ENCODE peak calls at places on chromosome 2, in ten cellular contexts. One of them, this sample, is unnamed.

GRCh38 chr2:8146329-8147048 is 535.4 kb upstream of the ID2 start:
- DNase-seq in IMR-90: no peak
- DNase-seq in activated T-helper 9 cell treated with anti-CD3 and anti-CD28 coated beads, Interleukin-2, amount 50 U/mL, for 16 hours: no peak
- DNase-seq in stimulated activated CD4-positive, alpha-beta T cell treated with anti-CD3 and anti-CD28 coated beads, TNF-alpha, amount 100 ng/mL, for 48 hours: no peak
- DNase-seq in T-helper 9 cell: no peak
- DNase-seq in fibroblast of the conjunctiva: no peak
- DNase-seq in retina: no peak
- DNase-seq in NCI-H2081: peak
- DNase-seq in HL-60: no peak
- DNase-seq in heart right ventricle: no peak
- DNase-seq in this sample: no peak

GRCh38 chr2:5020451-5020850 is 671.7 kb upstream of the SOX11 start:
- DNase-seq in activated T-helper 9 cell treated with anti-CD3 and anti-CD28 coated beads, Interleukin-2, amount 50 U/mL, for 16 hours: no peak
- DNase-seq in HL-60: no peak
- DNase-seq in IMR-90: no peak
- DNase-seq in stimulated activated CD4-positive, alpha-beta T cell treated with anti-CD3 and anti-CD28 coated beads, TNF-alpha, amount 100 ng/mL, for 48 hours: no peak
- DNase-seq in fibroblast of the conjunctiva: no peak
- DNase-seq in heart right ventricle: no peak
- DNase-seq in retina: peak
- DNase-seq in T-helper 9 cell: no peak
- DNase-seq in NCI-H2081: no peak
- DNase-seq in this sample: no peak

GRCh38 chr2:30421551-30422436 is 25.3 kb upstream of the LCLAT1 start:
- DNase-seq in IMR-90: peak
- DNase-seq in fibroblast of the conjunctiva: peak
- DNase-seq in retina: peak
- DNase-seq in stimulated activated CD4-positive, alpha-beta T cell treated with anti-CD3 and anti-CD28 coated beads, TNF-alpha, amount 100 ng/mL, for 48 hours: peak
- DNase-seq in HL-60: no peak
- DNase-seq in heart right ventricle: no peak
- DNase-seq in activated T-helper 9 cell treated with anti-CD3 and anti-CD28 coated beads, Interleukin-2, amount 50 U/mL, for 16 hours: no peak
- DNase-seq in T-helper 9 cell: no peak
- DNase-seq in NCI-H2081: peak
- DNase-seq in this sample: peak

GRCh38 chr2:108324531-108325256 is 36.0 kb downstream of the SULT1C2 start:
- DNase-seq in activated T-helper 9 cell treated with anti-CD3 and anti-CD28 coated beads, Interleukin-2, amount 50 U/mL, for 16 hours: no peak
- DNase-seq in fibroblast of the conjunctiva: no peak
- DNase-seq in IMR-90: peak
- DNase-seq in HL-60: no peak
- DNase-seq in NCI-H2081: no peak
- DNase-seq in retina: no peak
- DNase-seq in heart right ventricle: no peak
- DNase-seq in stimulated activated CD4-positive, alpha-beta T cell treated with anti-CD3 and anti-CD28 coated beads, TNF-alpha, amount 100 ng/mL, for 48 hours: no peak
- DNase-seq in T-helper 9 cell: no peak
- DNase-seq in this sample: peak

GRCh38 chr2:67135201-67135600 is 261.9 kb upstream of the ETAA1 start:
- DNase-seq in T-helper 9 cell: no peak
- DNase-seq in IMR-90: no peak
- DNase-seq in HL-60: no peak
- DNase-seq in fibroblast of the conjunctiva: no peak
- DNase-seq in NCI-H2081: peak
- DNase-seq in stimulated activated CD4-positive, alpha-beta T cell treated with anti-CD3 and anti-CD28 coated beads, TNF-alpha, amount 100 ng/mL, for 48 hours: no peak
- DNase-seq in activated T-helper 9 cell treated with anti-CD3 and anti-CD28 coated beads, Interleukin-2, amount 50 U/mL, for 16 hours: no peak
- DNase-seq in retina: no peak
- DNase-seq in heart right ventricle: no peak
- DNase-seq in this sample: no peak

GRCh38 chr2:98828793-98829371 is 98.0 kb upstream of the MGAT4A start:
- DNase-seq in NCI-H2081: no peak
- DNase-seq in fibroblast of the conjunctiva: no peak
- DNase-seq in stimulated activated CD4-positive, alpha-beta T cell treated with anti-CD3 and anti-CD28 coated beads, TNF-alpha, amount 100 ng/mL, for 48 hours: no peak
- DNase-seq in heart right ventricle: no peak
- DNase-seq in IMR-90: no peak
- DNase-seq in retina: no peak
- DNase-seq in activated T-helper 9 cell treated with anti-CD3 and anti-CD28 coated beads, Interleukin-2, amount 50 U/mL, for 16 hours: no peak
- DNase-seq in HL-60: peak
- DNase-seq in T-helper 9 cell: no peak
- DNase-seq in this sample: no peak

GRCh38 chr2:173959358-173959884 is 5.8 kb downstream of the SP3 start:
- DNase-seq in fibroblast of the conjunctiva: no peak
- DNase-seq in stimulated activated CD4-positive, alpha-beta T cell treated with anti-CD3 and anti-CD28 coated beads, TNF-alpha, amount 100 ng/mL, for 48 hours: no peak
- DNase-seq in heart right ventricle: no peak
- DNase-seq in T-helper 9 cell: no peak
- DNase-seq in NCI-H2081: no peak
- DNase-seq in retina: no peak
- DNase-seq in HL-60: no peak
- DNase-seq in IMR-90: no peak
- DNase-seq in activated T-helper 9 cell treated with anti-CD3 and anti-CD28 coated beads, Interleukin-2, amount 50 U/mL, for 16 hours: no peak
- DNase-seq in this sample: no peak

GRCh38 chr2:55047677-55048299 is 2.5 kb downstream of the RTN4 start:
- DNase-seq in HL-60: peak
- DNase-seq in NCI-H2081: peak
- DNase-seq in fibroblast of the conjunctiva: no peak
- DNase-seq in IMR-90: peak
- DNase-seq in retina: peak
- DNase-seq in stimulated activated CD4-positive, alpha-beta T cell treated with anti-CD3 and anti-CD28 coated beads, TNF-alpha, amount 100 ng/mL, for 48 hours: no peak
- DNase-seq in T-helper 9 cell: no peak
- DNase-seq in heart right ventricle: peak
- DNase-seq in activated T-helper 9 cell treated with anti-CD3 and anti-CD28 coated beads, Interleukin-2, amount 50 U/mL, for 16 hours: no peak
- DNase-seq in this sample: peak

GRCh38 chr2:202084265-202084664 is 11.2 kb downstream of the KIAA2012 start:
- DNase-seq in HL-60: no peak
- DNase-seq in fibroblast of the conjunctiva: no peak
- DNase-seq in T-helper 9 cell: no peak
- DNase-seq in activated T-helper 9 cell treated with anti-CD3 and anti-CD28 coated beads, Interleukin-2, amount 50 U/mL, for 16 hours: no peak
- DNase-seq in IMR-90: peak
- DNase-seq in heart right ventricle: no peak
- DNase-seq in stimulated activated CD4-positive, alpha-beta T cell treated with anti-CD3 and anti-CD28 coated beads, TNF-alpha, amount 100 ng/mL, for 48 hours: no peak
- DNase-seq in NCI-H2081: peak
- DNase-seq in retina: peak
- DNase-seq in this sample: peak

GRCh38 chr2:69645026-69645425 is 1.5 kb upstream of the AAK1 start:
- DNase-seq in stimulated activated CD4-positive, alpha-beta T cell treated with anti-CD3 and anti-CD28 coated beads, TNF-alpha, amount 100 ng/mL, for 48 hours: no peak
- DNase-seq in fibroblast of the conjunctiva: no peak
- DNase-seq in heart right ventricle: no peak
- DNase-seq in retina: peak
- DNase-seq in NCI-H2081: no peak
- DNase-seq in HL-60: no peak
- DNase-seq in IMR-90: no peak
- DNase-seq in activated T-helper 9 cell treated with anti-CD3 and anti-CD28 coated beads, Interleukin-2, amount 50 U/mL, for 16 hours: no peak
- DNase-seq in T-helper 9 cell: peak
- DNase-seq in this sample: peak

GRCh38 chr2:11355194-11356053 is 11.0 kb upstream of the ROCK2 start:
- DNase-seq in activated T-helper 9 cell treated with anti-CD3 and anti-CD28 coated beads, Interleukin-2, amount 50 U/mL, for 16 hours: no peak
- DNase-seq in HL-60: no peak
- DNase-seq in IMR-90: no peak
- DNase-seq in stimulated activated CD4-positive, alpha-beta T cell treated with anti-CD3 and anti-CD28 coated beads, TNF-alpha, amount 100 ng/mL, for 48 hours: no peak
- DNase-seq in T-helper 9 cell: no peak
- DNase-seq in heart right ventricle: no peak
- DNase-seq in fibroblast of the conjunctiva: no peak
- DNase-seq in NCI-H2081: no peak
- DNase-seq in retina: no peak
- DNase-seq in this sample: no peak

GRCh38 chr2:71746946-71747501 is 293.7 kb downstream of the DYSF start:
- DNase-seq in retina: no peak
- DNase-seq in stimulated activated CD4-positive, alpha-beta T cell treated with anti-CD3 and anti-CD28 coated beads, TNF-alpha, amount 100 ng/mL, for 48 hours: no peak
- DNase-seq in NCI-H2081: no peak
- DNase-seq in heart right ventricle: peak
- DNase-seq in HL-60: no peak
- DNase-seq in fibroblast of the conjunctiva: peak
- DNase-seq in IMR-90: no peak
- DNase-seq in activated T-helper 9 cell treated with anti-CD3 and anti-CD28 coated beads, Interleukin-2, amount 50 U/mL, for 16 hours: no peak
- DNase-seq in T-helper 9 cell: no peak
- DNase-seq in this sample: peak

GRCh38 chr2:55231546-55232083 is 478 bp downstream of the CLHC1 start:
- DNase-seq in fibroblast of the conjunctiva: no peak
- DNase-seq in T-helper 9 cell: no peak
- DNase-seq in IMR-90: peak
- DNase-seq in heart right ventricle: no peak
- DNase-seq in retina: no peak
- DNase-seq in activated T-helper 9 cell treated with anti-CD3 and anti-CD28 coated beads, Interleukin-2, amount 50 U/mL, for 16 hours: no peak
- DNase-seq in HL-60: no peak
- DNase-seq in NCI-H2081: no peak
- DNase-seq in stimulated activated CD4-positive, alpha-beta T cell treated with anti-CD3 and anti-CD28 coated beads, TNF-alpha, amount 100 ng/mL, for 48 hours: no peak
- DNase-seq in this sample: peak

GRCh38 chr2:26001743-26002341 is 19.5 kb upstream of the KIF3C start:
- DNase-seq in retina: no peak
- DNase-seq in IMR-90: peak
- DNase-seq in T-helper 9 cell: no peak
- DNase-seq in HL-60: peak
- DNase-seq in activated T-helper 9 cell treated with anti-CD3 and anti-CD28 coated beads, Interleukin-2, amount 50 U/mL, for 16 hours: no peak
- DNase-seq in heart right ventricle: peak
- DNase-seq in fibroblast of the conjunctiva: peak
- DNase-seq in stimulated activated CD4-positive, alpha-beta T cell treated with anti-CD3 and anti-CD28 coated beads, TNF-alpha, amount 100 ng/mL, for 48 hours: no peak
- DNase-seq in NCI-H2081: peak
- DNase-seq in this sample: peak

GRCh38 chr2:47654790-47655562 is 128.0 kb upstream of the MSH6 start:
- DNase-seq in heart right ventricle: no peak
- DNase-seq in NCI-H2081: no peak
- DNase-seq in T-helper 9 cell: no peak
- DNase-seq in HL-60: no peak
- DNase-seq in activated T-helper 9 cell treated with anti-CD3 and anti-CD28 coated beads, Interleukin-2, amount 50 U/mL, for 16 hours: no peak
- DNase-seq in retina: no peak
- DNase-seq in stimulated activated CD4-positive, alpha-beta T cell treated with anti-CD3 and anti-CD28 coated beads, TNF-alpha, amount 100 ng/mL, for 48 hours: no peak
- DNase-seq in IMR-90: no peak
- DNase-seq in fibroblast of the conjunctiva: no peak
- DNase-seq in this sample: no peak

GRCh38 chr2:80830891-80831290 is 526.3 kb upstream of the LRRTM1 start:
- DNase-seq in heart right ventricle: no peak
- DNase-seq in IMR-90: no peak
- DNase-seq in activated T-helper 9 cell treated with anti-CD3 and anti-CD28 coated beads, Interleukin-2, amount 50 U/mL, for 16 hours: no peak
- DNase-seq in T-helper 9 cell: no peak
- DNase-seq in NCI-H2081: no peak
- DNase-seq in HL-60: no peak
- DNase-seq in retina: no peak
- DNase-seq in fibroblast of the conjunctiva: no peak
- DNase-seq in stimulated activated CD4-positive, alpha-beta T cell treated with anti-CD3 and anti-CD28 coated beads, TNF-alpha, amount 100 ng/mL, for 48 hours: no peak
- DNase-seq in this sample: no peak

GRCh38 chr2:220437938-220438337 is 810.5 kb downstream of the SLC4A3 start:
- DNase-seq in HL-60: no peak
- DNase-seq in heart right ventricle: no peak
- DNase-seq in T-helper 9 cell: no peak
- DNase-seq in IMR-90: peak
- DNase-seq in stimulated activated CD4-positive, alpha-beta T cell treated with anti-CD3 and anti-CD28 coated beads, TNF-alpha, amount 100 ng/mL, for 48 hours: no peak
- DNase-seq in fibroblast of the conjunctiva: no peak
- DNase-seq in activated T-helper 9 cell treated with anti-CD3 and anti-CD28 coated beads, Interleukin-2, amount 50 U/mL, for 16 hours: no peak
- DNase-seq in NCI-H2081: no peak
- DNase-seq in retina: no peak
- DNase-seq in this sample: no peak

GRCh38 chr2:85549826-85550225 is 10.9 kb downstream of the MAT2A start:
- DNase-seq in NCI-H2081: no peak
- DNase-seq in T-helper 9 cell: no peak
- DNase-seq in stimulated activated CD4-positive, alpha-beta T cell treated with anti-CD3 and anti-CD28 coated beads, TNF-alpha, amount 100 ng/mL, for 48 hours: no peak
- DNase-seq in activated T-helper 9 cell treated with anti-CD3 and anti-CD28 coated beads, Interleukin-2, amount 50 U/mL, for 16 hours: no peak
- DNase-seq in retina: no peak
- DNase-seq in fibroblast of the conjunctiva: peak
- DNase-seq in heart right ventricle: no peak
- DNase-seq in HL-60: no peak
- DNase-seq in IMR-90: peak
- DNase-seq in this sample: peak

GRCh38 chr2:9398881-9399805 is 24.2 kb downstream of the ITGB1BP1 start:
- DNase-seq in HL-60: no peak
- DNase-seq in stimulated activated CD4-positive, alpha-beta T cell treated with anti-CD3 and anti-CD28 coated beads, TNF-alpha, amount 100 ng/mL, for 48 hours: no peak
- DNase-seq in NCI-H2081: no peak
- DNase-seq in T-helper 9 cell: no peak
- DNase-seq in fibroblast of the conjunctiva: no peak
- DNase-seq in heart right ventricle: no peak
- DNase-seq in activated T-helper 9 cell treated with anti-CD3 and anti-CD28 coated beads, Interleukin-2, amount 50 U/mL, for 16 hours: no peak
- DNase-seq in IMR-90: no peak
- DNase-seq in retina: no peak
- DNase-seq in this sample: no peak

GRCh38 chr2:69184224-69184623 is 171.2 kb downstream of the ANTXR1 start:
- DNase-seq in heart right ventricle: no peak
- DNase-seq in T-helper 9 cell: no peak
- DNase-seq in NCI-H2081: no peak
- DNase-seq in HL-60: no peak
- DNase-seq in IMR-90: no peak
- DNase-seq in activated T-helper 9 cell treated with anti-CD3 and anti-CD28 coated beads, Interleukin-2, amount 50 U/mL, for 16 hours: no peak
- DNase-seq in retina: no peak
- DNase-seq in stimulated activated CD4-positive, alpha-beta T cell treated with anti-CD3 and anti-CD28 coated beads, TNF-alpha, amount 100 ng/mL, for 48 hours: no peak
- DNase-seq in fibroblast of the conjunctiva: no peak
- DNase-seq in this sample: no peak

GRCh38 chr2:68715353-68716041 is 19.1 kb upstream of the ARHGAP25 start:
- DNase-seq in retina: peak
- DNase-seq in IMR-90: peak
- DNase-seq in HL-60: peak
- DNase-seq in stimulated activated CD4-positive, alpha-beta T cell treated with anti-CD3 and anti-CD28 coated beads, TNF-alpha, amount 100 ng/mL, for 48 hours: no peak
- DNase-seq in heart right ventricle: no peak
- DNase-seq in activated T-helper 9 cell treated with anti-CD3 and anti-CD28 coated beads, Interleukin-2, amount 50 U/mL, for 16 hours: no peak
- DNase-seq in T-helper 9 cell: no peak
- DNase-seq in NCI-H2081: peak
- DNase-seq in fibroblast of the conjunctiva: peak
- DNase-seq in this sample: peak

GRCh38 chr2:200199576-200200263 is 106.8 kb upstream of the SPATS2L start:
- DNase-seq in retina: no peak
- DNase-seq in activated T-helper 9 cell treated with anti-CD3 and anti-CD28 coated beads, Interleukin-2, amount 50 U/mL, for 16 hours: no peak
- DNase-seq in heart right ventricle: no peak
- DNase-seq in IMR-90: no peak
- DNase-seq in fibroblast of the conjunctiva: no peak
- DNase-seq in T-helper 9 cell: no peak
- DNase-seq in NCI-H2081: no peak
- DNase-seq in HL-60: no peak
- DNase-seq in stimulated activated CD4-positive, alpha-beta T cell treated with anti-CD3 and anti-CD28 coated beads, TNF-alpha, amount 100 ng/mL, for 48 hours: no peak
- DNase-seq in this sample: no peak